ENCODE peak calls at places on chromosomes 4 and X, in seven cellular contexts. D is HFF-Myc, V is hepatocyte, A is NCI-H2081, L is EH, M is substantia nigra, G is GM13977. J is an unnamed sample.

GRCh38 chrX:1167466-1167865 is 45.0 kb downstream of the CRLF2 start:
- DNase-seq in D (no peak), V (no peak), A (no peak), L (no peak), G (no peak), M (no peak), J (no peak)

GRCh38 chrX:39972340-39972739 is 125.4 kb downstream of the BCOR start:
- DNase-seq in M (no peak), A (no peak), G (no peak), V (no peak), D (no peak), L (peak; percentile 86), J (no peak)

GRCh38 chr4:7206856-7207567 is 14.7 kb downstream of the SORCS2 start:
- DNase-seq in L (peak; percentile 89), G (no peak), A (no peak), V (peak; percentile 89), M (peak; percentile 85), D (peak; percentile 32), J (no peak)

GRCh38 chr4:114782842-114783595 is 184.4 kb downstream of the UGT8 start:
- DNase-seq in A (no peak), V (no peak), G (no peak), D (no peak), M (no peak), L (peak; percentile 3), J (no peak)

GRCh38 chr4:102693266-102693850 is 67.4 kb downstream of the MANBA start:
- DNase-seq in A (no peak), V (no peak), L (no peak), D (no peak), G (no peak), M (no peak), J (no peak)

GRCh38 chr4:169404959-169405358 is 134.2 kb upstream of the SH3RF1 start:
- DNase-seq in M (no peak), A (no peak), V (no peak), G (no peak), D (no peak), L (peak; percentile 44), J (no peak)

GRCh38 chr4:104531390-104531789 is 36.7 kb upstream of the CXXC4 start:
- DNase-seq in G (no peak), A (no peak), V (no peak), L (no peak), M (no peak), D (no peak), J (no peak)

GRCh38 chr4:167943872-167944505 is 148.3 kb upstream of the ANXA10 start:
- DNase-seq in D (no peak), L (no peak), M (no peak), G (no peak), A (no peak), V (no peak), J (no peak)

GRCh38 chrX:66622209-66622608 is 16.7 kb downstream of the EDA2R start:
- DNase-seq in V (no peak), M (no peak), L (peak; percentile 62), D (no peak), A (no peak), G (no peak), J (no peak)

GRCh38 chr4:87853108-87853507 is 20.3 kb downstream of the MEPE start:
- DNase-seq in A (peak; percentile 28), L (peak; percentile 62), G (peak; percentile 45), D (no peak), V (peak; percentile 62), M (no peak), J (peak; percentile 56)

GRCh38 chr4:41859106-41859505 is 76.1 kb upstream of the TMEM33 start:
- DNase-seq in L (no peak), A (no peak), V (no peak), D (no peak), M (no peak), G (no peak), J (no peak)

GRCh38 chr4:123020285-123020684 is 97.9 kb upstream of the NUDT6 start:
- DNase-seq in A (no peak), L (no peak), V (no peak), M (no peak), G (no peak), D (no peak), J (no peak)

GRCh38 chr4:3335385-3335784 is 42.6 kb downstream of the RGS12 start:
- DNase-seq in A (peak; percentile 78), V (no peak), G (no peak), M (no peak), D (no peak), L (no peak), J (no peak)

GRCh38 chrX:80282535-80282934 is 137.7 kb upstream of the TENT5D start:
- DNase-seq in D (no peak), A (no peak), M (no peak), L (no peak), G (no peak), V (no peak), J (no peak)

GRCh38 chrX:39893417-39894338 is 204.1 kb downstream of the BCOR start:
- DNase-seq in L (no peak), V (no peak), D (no peak), G (no peak), A (no peak), M (no peak), J (no peak)

GRCh38 chrX:148612431-148612830 is 112.0 kb downstream of the AFF2 start:
- DNase-seq in M (no peak), A (no peak), D (no peak), L (no peak), G (no peak), V (no peak), J (no peak)

GRCh38 chrX:110167952-110168451 is 149.9 kb downstream of the AMMECR1 start:
- DNase-seq in L (peak; percentile 90), D (no peak), G (peak; percentile 40), A (no peak), M (peak; percentile 11), V (no peak), J (peak; percentile 16)

GRCh38 chr4:118824141-118824540 is 11.8 kb downstream of the SEC24D start:
- DNase-seq in V (no peak), L (no peak), M (no peak), D (no peak), A (no peak), G (no peak), J (no peak)

GRCh38 chrX:9888953-9889470 is 78.1 kb upstream of the CLDN34 start:
- DNase-seq in D (no peak), A (no peak), G (no peak), M (no peak), L (peak; percentile 77), V (no peak), J (no peak)

GRCh38 chr4:7546809-7547367 is 112.2 kb upstream of the PSAPL1 start:
- DNase-seq in D (peak; percentile 51), A (no peak), M (no peak), L (peak; percentile 69), G (no peak), V (no peak), J (no peak)

GRCh38 chrX:52923781-52924241 is 26.7 kb downstream of the FAM156B start:
- DNase-seq in D (no peak), G (peak; percentile 22), M (no peak), L (peak; percentile 68), A (no peak), V (peak; percentile 39), J (no peak)